ENCODE peak calls at places on chromosomes 13 and 19, in seven cellular contexts. One of them, this sample, is unnamed.
A peak's percentile ranks its signal among the peaks of the same experiment; 100 is the strongest.

GRCh38 chr13:112799394-112799793 is 109.6 kb downstream of the ATP11A start:
- DNase-seq in heart right ventricle: no peak
- DNase-seq in AG04449: no peak
- DNase-seq in iris pigment epithelial cell: no peak
- DNase-seq in stimulated activated CD8-positive, alpha-beta memory T cell treated with anti-CD3 and anti-CD28 coated beads, Interleukin-2, amount 100 ng/mL, for 48 hours: no peak
- DNase-seq in activated gamma-delta T cell treated with anti-CD3 and anti-CD28 coated beads, Interleukin-2, amount 50 U/mL, for 16 hours: no peak
- DNase-seq in H54: no peak
- DNase-seq in this sample: no peak

GRCh38 chr19:19342086-19343015 is 21.7 kb downstream of the MAU2 start:
- DNase-seq in stimulated activated CD8-positive, alpha-beta memory T cell treated with anti-CD3 and anti-CD28 coated beads, Interleukin-2, amount 100 ng/mL, for 48 hours: no peak
- DNase-seq in heart right ventricle: peak; percentile 64
- DNase-seq in H54: peak; percentile 71
- DNase-seq in AG04449: no peak
- DNase-seq in iris pigment epithelial cell: peak; percentile 54
- DNase-seq in activated gamma-delta T cell treated with anti-CD3 and anti-CD28 coated beads, Interleukin-2, amount 50 U/mL, for 16 hours: no peak
- DNase-seq in this sample: no peak

GRCh38 chr13:41231786-41232185 is 31.6 kb downstream of the MTRF1 start:
- DNase-seq in stimulated activated CD8-positive, alpha-beta memory T cell treated with anti-CD3 and anti-CD28 coated beads, Interleukin-2, amount 100 ng/mL, for 48 hours: no peak
- DNase-seq in heart right ventricle: no peak
- DNase-seq in activated gamma-delta T cell treated with anti-CD3 and anti-CD28 coated beads, Interleukin-2, amount 50 U/mL, for 16 hours: no peak
- DNase-seq in H54: no peak
- DNase-seq in AG04449: no peak
- DNase-seq in iris pigment epithelial cell: peak; percentile 41
- DNase-seq in this sample: no peak

GRCh38 chr19:1252818-1253513 is 4.6 kb downstream of the MIDN start:
- DNase-seq in AG04449: peak; percentile 91
- DNase-seq in stimulated activated CD8-positive, alpha-beta memory T cell treated with anti-CD3 and anti-CD28 coated beads, Interleukin-2, amount 100 ng/mL, for 48 hours: no peak
- DNase-seq in heart right ventricle: peak; percentile 91
- DNase-seq in activated gamma-delta T cell treated with anti-CD3 and anti-CD28 coated beads, Interleukin-2, amount 50 U/mL, for 16 hours: peak; percentile 66
- DNase-seq in H54: peak; percentile 86
- DNase-seq in iris pigment epithelial cell: peak; percentile 98
- DNase-seq in this sample: peak; percentile 78

GRCh38 chr13:112042496-112042895 is 24.5 kb upstream of the SOX1 start:
- DNase-seq in H54: no peak
- DNase-seq in AG04449: no peak
- DNase-seq in heart right ventricle: no peak
- DNase-seq in iris pigment epithelial cell: no peak
- DNase-seq in stimulated activated CD8-positive, alpha-beta memory T cell treated with anti-CD3 and anti-CD28 coated beads, Interleukin-2, amount 100 ng/mL, for 48 hours: no peak
- DNase-seq in activated gamma-delta T cell treated with anti-CD3 and anti-CD28 coated beads, Interleukin-2, amount 50 U/mL, for 16 hours: no peak
- DNase-seq in this sample: no peak

GRCh38 chr19:6730153-6730804 is 7.1 kb downstream of the GPR108 start:
- DNase-seq in heart right ventricle: no peak
- DNase-seq in AG04449: no peak
- DNase-seq in activated gamma-delta T cell treated with anti-CD3 and anti-CD28 coated beads, Interleukin-2, amount 50 U/mL, for 16 hours: no peak
- DNase-seq in iris pigment epithelial cell: peak; percentile 27
- DNase-seq in H54: no peak
- DNase-seq in stimulated activated CD8-positive, alpha-beta memory T cell treated with anti-CD3 and anti-CD28 coated beads, Interleukin-2, amount 100 ng/mL, for 48 hours: peak; percentile 61
- DNase-seq in this sample: no peak

GRCh38 chr19:46907880-46908279 is 47.1 kb downstream of the ARHGAP35 start:
- DNase-seq in AG04449: no peak
- DNase-seq in stimulated activated CD8-positive, alpha-beta memory T cell treated with anti-CD3 and anti-CD28 coated beads, Interleukin-2, amount 100 ng/mL, for 48 hours: no peak
- DNase-seq in iris pigment epithelial cell: no peak
- DNase-seq in heart right ventricle: no peak
- DNase-seq in H54: no peak
- DNase-seq in activated gamma-delta T cell treated with anti-CD3 and anti-CD28 coated beads, Interleukin-2, amount 50 U/mL, for 16 hours: no peak
- DNase-seq in this sample: no peak

GRCh38 chr19:37699057-37699456 is 20.5 kb downstream of the ZNF607 start:
- DNase-seq in stimulated activated CD8-positive, alpha-beta memory T cell treated with anti-CD3 and anti-CD28 coated beads, Interleukin-2, amount 100 ng/mL, for 48 hours: no peak
- DNase-seq in activated gamma-delta T cell treated with anti-CD3 and anti-CD28 coated beads, Interleukin-2, amount 50 U/mL, for 16 hours: no peak
- DNase-seq in iris pigment epithelial cell: peak; percentile 13
- DNase-seq in H54: no peak
- DNase-seq in AG04449: no peak
- DNase-seq in heart right ventricle: no peak
- DNase-seq in this sample: no peak

GRCh38 chr13:113493315-113493951 is 2.9 kb upstream of the DCUN1D2 start:
- DNase-seq in AG04449: peak; percentile 93
- DNase-seq in stimulated activated CD8-positive, alpha-beta memory T cell treated with anti-CD3 and anti-CD28 coated beads, Interleukin-2, amount 100 ng/mL, for 48 hours: no peak
- DNase-seq in activated gamma-delta T cell treated with anti-CD3 and anti-CD28 coated beads, Interleukin-2, amount 50 U/mL, for 16 hours: no peak
- DNase-seq in iris pigment epithelial cell: peak; percentile 98
- DNase-seq in heart right ventricle: no peak
- DNase-seq in H54: peak; percentile 88
- DNase-seq in this sample: no peak

GRCh38 chr19:38229585-38230073 is 5.6 kb upstream of the DPF1 start:
- DNase-seq in stimulated activated CD8-positive, alpha-beta memory T cell treated with anti-CD3 and anti-CD28 coated beads, Interleukin-2, amount 100 ng/mL, for 48 hours: peak; percentile 57
- DNase-seq in iris pigment epithelial cell: peak; percentile 88
- DNase-seq in activated gamma-delta T cell treated with anti-CD3 and anti-CD28 coated beads, Interleukin-2, amount 50 U/mL, for 16 hours: no peak
- DNase-seq in heart right ventricle: peak; percentile 68
- DNase-seq in H54: peak; percentile 87
- DNase-seq in AG04449: no peak
- DNase-seq in this sample: no peak

GRCh38 chr13:36329355-36329754 is 16.8 kb downstream of the SPART start:
- DNase-seq in H54: no peak
- DNase-seq in stimulated activated CD8-positive, alpha-beta memory T cell treated with anti-CD3 and anti-CD28 coated beads, Interleukin-2, amount 100 ng/mL, for 48 hours: no peak
- DNase-seq in iris pigment epithelial cell: peak; percentile 85
- DNase-seq in heart right ventricle: no peak
- DNase-seq in AG04449: no peak
- DNase-seq in activated gamma-delta T cell treated with anti-CD3 and anti-CD28 coated beads, Interleukin-2, amount 50 U/mL, for 16 hours: no peak
- DNase-seq in this sample: no peak

GRCh38 chr19:48970923-48971395 is 5.8 kb downstream of the FTL start:
- DNase-seq in AG04449: no peak
- DNase-seq in heart right ventricle: peak; percentile 85
- DNase-seq in activated gamma-delta T cell treated with anti-CD3 and anti-CD28 coated beads, Interleukin-2, amount 50 U/mL, for 16 hours: peak; percentile 77
- DNase-seq in H54: no peak
- DNase-seq in iris pigment epithelial cell: peak; percentile 72
- DNase-seq in stimulated activated CD8-positive, alpha-beta memory T cell treated with anti-CD3 and anti-CD28 coated beads, Interleukin-2, amount 100 ng/mL, for 48 hours: peak; percentile 79
- DNase-seq in this sample: peak; percentile 81

GRCh38 chr13:98549728-98550317 is 27.1 kb downstream of the STK24 start:
- DNase-seq in activated gamma-delta T cell treated with anti-CD3 and anti-CD28 coated beads, Interleukin-2, amount 50 U/mL, for 16 hours: no peak
- DNase-seq in stimulated activated CD8-positive, alpha-beta memory T cell treated with anti-CD3 and anti-CD28 coated beads, Interleukin-2, amount 100 ng/mL, for 48 hours: no peak
- DNase-seq in heart right ventricle: no peak
- DNase-seq in iris pigment epithelial cell: peak; percentile 78
- DNase-seq in H54: no peak
- DNase-seq in AG04449: no peak
- DNase-seq in this sample: no peak

GRCh38 chr13:107964356-107964755 is 251.0 kb downstream of the LIG4 start:
- DNase-seq in stimulated activated CD8-positive, alpha-beta memory T cell treated with anti-CD3 and anti-CD28 coated beads, Interleukin-2, amount 100 ng/mL, for 48 hours: no peak
- DNase-seq in iris pigment epithelial cell: no peak
- DNase-seq in H54: no peak
- DNase-seq in activated gamma-delta T cell treated with anti-CD3 and anti-CD28 coated beads, Interleukin-2, amount 50 U/mL, for 16 hours: no peak
- DNase-seq in heart right ventricle: no peak
- DNase-seq in AG04449: no peak
- DNase-seq in this sample: no peak

GRCh38 chr19:44758596-44758995 is 10.1 kb downstream of the BCL3 start:
- DNase-seq in heart right ventricle: no peak
- DNase-seq in AG04449: no peak
- DNase-seq in iris pigment epithelial cell: no peak
- DNase-seq in activated gamma-delta T cell treated with anti-CD3 and anti-CD28 coated beads, Interleukin-2, amount 50 U/mL, for 16 hours: no peak
- DNase-seq in H54: no peak
- DNase-seq in stimulated activated CD8-positive, alpha-beta memory T cell treated with anti-CD3 and anti-CD28 coated beads, Interleukin-2, amount 100 ng/mL, for 48 hours: no peak
- DNase-seq in this sample: no peak

GRCh38 chr13:41597348-41598041 is 140.1 kb downstream of the RGCC start:
- DNase-seq in activated gamma-delta T cell treated with anti-CD3 and anti-CD28 coated beads, Interleukin-2, amount 50 U/mL, for 16 hours: no peak
- DNase-seq in stimulated activated CD8-positive, alpha-beta memory T cell treated with anti-CD3 and anti-CD28 coated beads, Interleukin-2, amount 100 ng/mL, for 48 hours: no peak
- DNase-seq in heart right ventricle: no peak
- DNase-seq in AG04449: no peak
- DNase-seq in iris pigment epithelial cell: peak; percentile 75
- DNase-seq in H54: no peak
- DNase-seq in this sample: no peak

GRCh38 chr13:43171489-43171888 is 148.1 kb downstream of the DNAJC15 start:
- DNase-seq in activated gamma-delta T cell treated with anti-CD3 and anti-CD28 coated beads, Interleukin-2, amount 50 U/mL, for 16 hours: no peak
- DNase-seq in heart right ventricle: no peak
- DNase-seq in H54: no peak
- DNase-seq in stimulated activated CD8-positive, alpha-beta memory T cell treated with anti-CD3 and anti-CD28 coated beads, Interleukin-2, amount 100 ng/mL, for 48 hours: no peak
- DNase-seq in iris pigment epithelial cell: no peak
- DNase-seq in AG04449: no peak
- DNase-seq in this sample: no peak

GRCh38 chr19:55487884-55488687 is at the start of gene SSC5D:
- DNase-seq in iris pigment epithelial cell: peak; percentile 22
- DNase-seq in heart right ventricle: peak; percentile 61
- DNase-seq in H54: peak; percentile 92
- DNase-seq in AG04449: no peak
- DNase-seq in stimulated activated CD8-positive, alpha-beta memory T cell treated with anti-CD3 and anti-CD28 coated beads, Interleukin-2, amount 100 ng/mL, for 48 hours: no peak
- DNase-seq in activated gamma-delta T cell treated with anti-CD3 and anti-CD28 coated beads, Interleukin-2, amount 50 U/mL, for 16 hours: no peak
- DNase-seq in this sample: no peak

GRCh38 chr13:39016789-39017188 is 21.1 kb downstream of the PROSER1 start:
- DNase-seq in activated gamma-delta T cell treated with anti-CD3 and anti-CD28 coated beads, Interleukin-2, amount 50 U/mL, for 16 hours: no peak
- DNase-seq in heart right ventricle: no peak
- DNase-seq in H54: no peak
- DNase-seq in AG04449: no peak
- DNase-seq in stimulated activated CD8-positive, alpha-beta memory T cell treated with anti-CD3 and anti-CD28 coated beads, Interleukin-2, amount 100 ng/mL, for 48 hours: no peak
- DNase-seq in iris pigment epithelial cell: peak; percentile 56
- DNase-seq in this sample: no peak

GRCh38 chr13:20219585-20219984 is 12.5 kb downstream of the GJB6 start:
- DNase-seq in stimulated activated CD8-positive, alpha-beta memory T cell treated with anti-CD3 and anti-CD28 coated beads, Interleukin-2, amount 100 ng/mL, for 48 hours: no peak
- DNase-seq in activated gamma-delta T cell treated with anti-CD3 and anti-CD28 coated beads, Interleukin-2, amount 50 U/mL, for 16 hours: no peak
- DNase-seq in heart right ventricle: no peak
- DNase-seq in iris pigment epithelial cell: no peak
- DNase-seq in AG04449: no peak
- DNase-seq in H54: no peak
- DNase-seq in this sample: no peak

GRCh38 chr13:44355643-44356042 is 18.0 kb upstream of the SERP2 start:
- DNase-seq in activated gamma-delta T cell treated with anti-CD3 and anti-CD28 coated beads, Interleukin-2, amount 50 U/mL, for 16 hours: no peak
- DNase-seq in iris pigment epithelial cell: no peak
- DNase-seq in stimulated activated CD8-positive, alpha-beta memory T cell treated with anti-CD3 and anti-CD28 coated beads, Interleukin-2, amount 100 ng/mL, for 48 hours: no peak
- DNase-seq in heart right ventricle: no peak
- DNase-seq in AG04449: no peak
- DNase-seq in H54: no peak
- DNase-seq in this sample: no peak

GRCh38 chr13:102326381-102327118 is 75.3 kb downstream of the FGF14 start:
- DNase-seq in H54: no peak
- DNase-seq in iris pigment epithelial cell: no peak
- DNase-seq in stimulated activated CD8-positive, alpha-beta memory T cell treated with anti-CD3 and anti-CD28 coated beads, Interleukin-2, amount 100 ng/mL, for 48 hours: no peak
- DNase-seq in heart right ventricle: no peak
- DNase-seq in activated gamma-delta T cell treated with anti-CD3 and anti-CD28 coated beads, Interleukin-2, amount 50 U/mL, for 16 hours: no peak
- DNase-seq in AG04449: no peak
- DNase-seq in this sample: no peak

GRCh38 chr19:38173324-38174041 is 50.5 kb downstream of the DPF1 start:
- DNase-seq in stimulated activated CD8-positive, alpha-beta memory T cell treated with anti-CD3 and anti-CD28 coated beads, Interleukin-2, amount 100 ng/mL, for 48 hours: no peak
- DNase-seq in heart right ventricle: peak; percentile 83
- DNase-seq in AG04449: no peak
- DNase-seq in iris pigment epithelial cell: no peak
- DNase-seq in H54: peak; percentile 95
- DNase-seq in activated gamma-delta T cell treated with anti-CD3 and anti-CD28 coated beads, Interleukin-2, amount 50 U/mL, for 16 hours: no peak
- DNase-seq in this sample: no peak

GRCh38 chr19:40244596-40244995 is 18.1 kb upstream of the CCNP start:
- DNase-seq in heart right ventricle: no peak
- DNase-seq in iris pigment epithelial cell: no peak
- DNase-seq in H54: no peak
- DNase-seq in stimulated activated CD8-positive, alpha-beta memory T cell treated with anti-CD3 and anti-CD28 coated beads, Interleukin-2, amount 100 ng/mL, for 48 hours: no peak
- DNase-seq in AG04449: no peak
- DNase-seq in activated gamma-delta T cell treated with anti-CD3 and anti-CD28 coated beads, Interleukin-2, amount 50 U/mL, for 16 hours: no peak
- DNase-seq in this sample: no peak

GRCh38 chr13:46146898-46147297 is 35.1 kb downstream of the LCP1 start:
- DNase-seq in stimulated activated CD8-positive, alpha-beta memory T cell treated with anti-CD3 and anti-CD28 coated beads, Interleukin-2, amount 100 ng/mL, for 48 hours: no peak
- DNase-seq in AG04449: no peak
- DNase-seq in H54: no peak
- DNase-seq in iris pigment epithelial cell: no peak
- DNase-seq in heart right ventricle: no peak
- DNase-seq in activated gamma-delta T cell treated with anti-CD3 and anti-CD28 coated beads, Interleukin-2, amount 50 U/mL, for 16 hours: no peak
- DNase-seq in this sample: no peak

GRCh38 chr19:5331790-5332189 is 8.8 kb downstream of the PTPRS start:
- DNase-seq in activated gamma-delta T cell treated with anti-CD3 and anti-CD28 coated beads, Interleukin-2, amount 50 U/mL, for 16 hours: no peak
- DNase-seq in H54: no peak
- DNase-seq in iris pigment epithelial cell: no peak
- DNase-seq in AG04449: no peak
- DNase-seq in heart right ventricle: no peak
- DNase-seq in stimulated activated CD8-positive, alpha-beta memory T cell treated with anti-CD3 and anti-CD28 coated beads, Interleukin-2, amount 100 ng/mL, for 48 hours: no peak
- DNase-seq in this sample: no peak

GRCh38 chr19:3054972-3055740 is 7.1 kb downstream of the TLE5 start:
- DNase-seq in activated gamma-delta T cell treated with anti-CD3 and anti-CD28 coated beads, Interleukin-2, amount 50 U/mL, for 16 hours: no peak
- DNase-seq in stimulated activated CD8-positive, alpha-beta memory T cell treated with anti-CD3 and anti-CD28 coated beads, Interleukin-2, amount 100 ng/mL, for 48 hours: no peak
- DNase-seq in AG04449: no peak
- DNase-seq in heart right ventricle: no peak
- DNase-seq in H54: peak; percentile 99
- DNase-seq in iris pigment epithelial cell: peak; percentile 60
- DNase-seq in this sample: no peak

GRCh38 chr13:23620211-23620610 is 50.0 kb downstream of the TNFRSF19 start:
- DNase-seq in AG04449: no peak
- DNase-seq in H54: no peak
- DNase-seq in heart right ventricle: no peak
- DNase-seq in iris pigment epithelial cell: no peak
- DNase-seq in stimulated activated CD8-positive, alpha-beta memory T cell treated with anti-CD3 and anti-CD28 coated beads, Interleukin-2, amount 100 ng/mL, for 48 hours: no peak
- DNase-seq in activated gamma-delta T cell treated with anti-CD3 and anti-CD28 coated beads, Interleukin-2, amount 50 U/mL, for 16 hours: no peak
- DNase-seq in this sample: no peak

GRCh38 chr13:76823969-76824368 is 62.2 kb downstream of the KCTD12 start:
- DNase-seq in heart right ventricle: no peak
- DNase-seq in stimulated activated CD8-positive, alpha-beta memory T cell treated with anti-CD3 and anti-CD28 coated beads, Interleukin-2, amount 100 ng/mL, for 48 hours: no peak
- DNase-seq in AG04449: no peak
- DNase-seq in activated gamma-delta T cell treated with anti-CD3 and anti-CD28 coated beads, Interleukin-2, amount 50 U/mL, for 16 hours: no peak
- DNase-seq in H54: no peak
- DNase-seq in iris pigment epithelial cell: no peak
- DNase-seq in this sample: no peak

GRCh38 chr19:34989248-34989797 is 10.8 kb upstream of the GRAMD1A start:
- DNase-seq in H54: no peak
- DNase-seq in activated gamma-delta T cell treated with anti-CD3 and anti-CD28 coated beads, Interleukin-2, amount 50 U/mL, for 16 hours: no peak
- DNase-seq in stimulated activated CD8-positive, alpha-beta memory T cell treated with anti-CD3 and anti-CD28 coated beads, Interleukin-2, amount 100 ng/mL, for 48 hours: no peak
- DNase-seq in heart right ventricle: no peak
- DNase-seq in iris pigment epithelial cell: no peak
- DNase-seq in AG04449: no peak
- DNase-seq in this sample: no peak

GRCh38 chr19:6811906-6812305 is 39.4 kb downstream of the VAV1 start:
- DNase-seq in H54: peak; percentile 30
- DNase-seq in AG04449: no peak
- DNase-seq in iris pigment epithelial cell: peak; percentile 80
- DNase-seq in heart right ventricle: no peak
- DNase-seq in stimulated activated CD8-positive, alpha-beta memory T cell treated with anti-CD3 and anti-CD28 coated beads, Interleukin-2, amount 100 ng/mL, for 48 hours: no peak
- DNase-seq in activated gamma-delta T cell treated with anti-CD3 and anti-CD28 coated beads, Interleukin-2, amount 50 U/mL, for 16 hours: no peak
- DNase-seq in this sample: no peak

GRCh38 chr19:51179297-51179696 is 37.2 kb downstream of the SIGLEC7 start:
- DNase-seq in AG04449: no peak
- DNase-seq in H54: no peak
- DNase-seq in iris pigment epithelial cell: no peak
- DNase-seq in activated gamma-delta T cell treated with anti-CD3 and anti-CD28 coated beads, Interleukin-2, amount 50 U/mL, for 16 hours: no peak
- DNase-seq in heart right ventricle: no peak
- DNase-seq in stimulated activated CD8-positive, alpha-beta memory T cell treated with anti-CD3 and anti-CD28 coated beads, Interleukin-2, amount 100 ng/mL, for 48 hours: no peak
- DNase-seq in this sample: no peak

GRCh38 chr13:99980201-99981114 is 1.1 kb upstream of the ZIC2 start:
- DNase-seq in stimulated activated CD8-positive, alpha-beta memory T cell treated with anti-CD3 and anti-CD28 coated beads, Interleukin-2, amount 100 ng/mL, for 48 hours: peak; percentile 51
- DNase-seq in iris pigment epithelial cell: peak; percentile 71
- DNase-seq in H54: peak; percentile 96
- DNase-seq in AG04449: no peak
- DNase-seq in activated gamma-delta T cell treated with anti-CD3 and anti-CD28 coated beads, Interleukin-2, amount 50 U/mL, for 16 hours: peak; percentile 29
- DNase-seq in heart right ventricle: peak; percentile 68
- DNase-seq in this sample: no peak

GRCh38 chr19:11041966-11042627 is 47.2 kb upstream of the LDLR start:
- DNase-seq in heart right ventricle: no peak
- DNase-seq in iris pigment epithelial cell: no peak
- DNase-seq in activated gamma-delta T cell treated with anti-CD3 and anti-CD28 coated beads, Interleukin-2, amount 50 U/mL, for 16 hours: no peak
- DNase-seq in AG04449: no peak
- DNase-seq in H54: no peak
- DNase-seq in stimulated activated CD8-positive, alpha-beta memory T cell treated with anti-CD3 and anti-CD28 coated beads, Interleukin-2, amount 100 ng/mL, for 48 hours: no peak
- DNase-seq in this sample: no peak

GRCh38 chr19:29266001-29266400 is 53.0 kb upstream of the UQCRFS1 start:
- DNase-seq in stimulated activated CD8-positive, alpha-beta memory T cell treated with anti-CD3 and anti-CD28 coated beads, Interleukin-2, amount 100 ng/mL, for 48 hours: no peak
- DNase-seq in heart right ventricle: no peak
- DNase-seq in H54: no peak
- DNase-seq in activated gamma-delta T cell treated with anti-CD3 and anti-CD28 coated beads, Interleukin-2, amount 50 U/mL, for 16 hours: no peak
- DNase-seq in AG04449: no peak
- DNase-seq in iris pigment epithelial cell: no peak
- DNase-seq in this sample: no peak

GRCh38 chr19:45564131-45564780 is 20.3 kb downstream of the OPA3 start:
- DNase-seq in AG04449: no peak
- DNase-seq in heart right ventricle: no peak
- DNase-seq in H54: no peak
- DNase-seq in stimulated activated CD8-positive, alpha-beta memory T cell treated with anti-CD3 and anti-CD28 coated beads, Interleukin-2, amount 100 ng/mL, for 48 hours: no peak
- DNase-seq in activated gamma-delta T cell treated with anti-CD3 and anti-CD28 coated beads, Interleukin-2, amount 50 U/mL, for 16 hours: no peak
- DNase-seq in iris pigment epithelial cell: no peak
- DNase-seq in this sample: no peak

GRCh38 chr19:23116802-23117571 is at the start of gene ZNF730:
- DNase-seq in H54: no peak
- DNase-seq in stimulated activated CD8-positive, alpha-beta memory T cell treated with anti-CD3 and anti-CD28 coated beads, Interleukin-2, amount 100 ng/mL, for 48 hours: peak; percentile 56
- DNase-seq in AG04449: peak; percentile 26
- DNase-seq in heart right ventricle: peak; percentile 37
- DNase-seq in activated gamma-delta T cell treated with anti-CD3 and anti-CD28 coated beads, Interleukin-2, amount 50 U/mL, for 16 hours: peak; percentile 65
- DNase-seq in iris pigment epithelial cell: peak; percentile 76
- DNase-seq in this sample: peak; percentile 72

GRCh38 chr13:28761586-28761985 is 42.8 kb upstream of the SLC46A3 start:
- DNase-seq in heart right ventricle: no peak
- DNase-seq in activated gamma-delta T cell treated with anti-CD3 and anti-CD28 coated beads, Interleukin-2, amount 50 U/mL, for 16 hours: no peak
- DNase-seq in iris pigment epithelial cell: peak; percentile 33
- DNase-seq in stimulated activated CD8-positive, alpha-beta memory T cell treated with anti-CD3 and anti-CD28 coated beads, Interleukin-2, amount 100 ng/mL, for 48 hours: no peak
- DNase-seq in AG04449: no peak
- DNase-seq in H54: no peak
- DNase-seq in this sample: no peak